ENCODE peak calls at places on chromosomes 6 and 20, in eight cellular contexts. E, D, Q, G, A, U, W and S are unnamed samples.
A peak's percentile ranks its signal among the peaks of the same experiment; 100 is the strongest.

GRCh38 chr6:27630727-27631613 is 158.1 kb upstream of the ZNF184 start:
- DNase-seq in E (peak; percentile 74), D (peak; percentile 96), Q (peak; percentile 77), G (no peak), A (no peak), U (peak; percentile 48), W (peak; percentile 67), S (peak; percentile 84)

GRCh38 chr20:43914286-43914685 is 366 bp upstream of the TOX2 start:
- DNase-seq in E (no peak), D (peak; percentile 51), Q (no peak), G (no peak), A (no peak), U (no peak), W (no peak), S (no peak)

GRCh38 chr6:90643366-90643765 is 56.5 kb upstream of the MAP3K7 start:
- DNase-seq in E (no peak), D (no peak), Q (peak; percentile 1), G (no peak), A (no peak), U (no peak), W (no peak), S (no peak)

GRCh38 chr6:83431545-83432165 is 804 bp upstream of the ME1 start:
- DNase-seq in E (no peak), D (no peak), Q (no peak), G (no peak), A (no peak), U (peak; percentile 33), W (no peak), S (peak; percentile 57)

GRCh38 chr6:107228754-107229153 is 113.4 kb upstream of the BEND3 start:
- DNase-seq in E (no peak), D (no peak), Q (peak; percentile 56), G (no peak), A (no peak), U (no peak), W (no peak), S (no peak)

GRCh38 chr6:12296255-12296573 is 6.1 kb downstream of the EDN1 start:
- DNase-seq in E (peak; percentile 73), D (no peak), Q (peak; percentile 87), G (no peak), A (no peak), U (peak; percentile 75), W (no peak), S (peak; percentile 78)

GRCh38 chr20:58810116-58810878 is 40.4 kb downstream of the GNAS-AS1 start:
- DNase-seq in E (no peak), D (no peak), Q (peak; percentile 64), G (no peak), A (no peak), U (no peak), W (no peak), S (no peak)

GRCh38 chr20:43191946-43192847 is 2.5 kb upstream of the PTPRT start:
- DNase-seq in E (peak; percentile 16), D (peak; percentile 55), Q (peak; percentile 6), G (peak; percentile 63), A (no peak), U (no peak), W (peak; percentile 63), S (peak; percentile 38)

GRCh38 chr6:132683543-132683942 is 24.6 kb upstream of the TAAR1 start:
- DNase-seq in E (peak; percentile 10), D (no peak), Q (peak; percentile 91), G (peak; percentile 61), A (no peak), U (no peak), W (no peak), S (no peak)

GRCh38 chr20:64212750-64213149 is 42.8 kb upstream of the PCMTD2 start:
- DNase-seq in E (no peak), D (no peak), Q (peak; percentile 63), G (no peak), A (no peak), U (no peak), W (no peak), S (peak; percentile 61)

GRCh38 chr20:17628101-17628841 is 53.8 kb downstream of the RRBP1 start:
- DNase-seq in E (no peak), D (no peak), Q (no peak), G (no peak), A (no peak), U (no peak), W (no peak), S (no peak)

GRCh38 chr6:151544453-151544852 is 50.6 kb downstream of the CCDC170 start:
- DNase-seq in E (no peak), D (no peak), Q (no peak), G (no peak), A (no peak), U (no peak), W (no peak), S (no peak)

GRCh38 chr6:152313542-152314482 is 323.4 kb downstream of the SYNE1 start:
- DNase-seq in E (peak; percentile 89), D (no peak), Q (no peak), G (no peak), A (no peak), U (no peak), W (no peak), S (peak; percentile 60)

GRCh38 chr6:52324239-52324638 is 37.7 kb upstream of the PAQR8 start:
- DNase-seq in E (no peak), D (no peak), Q (no peak), G (no peak), A (no peak), U (no peak), W (no peak), S (no peak)

GRCh38 chr20:13165203-13165602 is 55.9 kb upstream of the ISM1 start:
- DNase-seq in E (no peak), D (no peak), Q (no peak), G (no peak), A (no peak), U (no peak), W (no peak), S (no peak)

GRCh38 chr6:155186052-155186658 is 77.7 kb upstream of the CLDN20 start:
- DNase-seq in E (no peak), D (peak; percentile 68), Q (peak; percentile 81), G (no peak), A (no peak), U (no peak), W (no peak), S (no peak)

GRCh38 chr6:155770313-155770712 is 314.7 kb upstream of the NOX3 start:
- DNase-seq in E (no peak), D (no peak), Q (no peak), G (no peak), A (no peak), U (no peak), W (no peak), S (no peak)

GRCh38 chr20:4509825-4510522 is 211.7 kb upstream of the PRND start:
- DNase-seq in E (no peak), D (no peak), Q (peak; percentile 89), G (no peak), A (no peak), U (no peak), W (no peak), S (no peak)

GRCh38 chr6:30883743-30884520 is at the start of gene DDR1:
- DNase-seq in E (peak; percentile 38), D (peak; percentile 68), Q (peak; percentile 88), G (peak; percentile 69), A (peak; percentile 36), U (no peak), W (peak; percentile 83), S (peak; percentile 89)

GRCh38 chr20:18628330-18628941 is 40.6 kb downstream of the DTD1 start:
- DNase-seq in E (peak; percentile 24), D (peak; percentile 57), Q (peak; percentile 9), G (no peak), A (no peak), U (peak; percentile 7), W (no peak), S (peak; percentile 32)

GRCh38 chr6:108009894-108010293 is 51.9 kb upstream of the SEC63 start:
- DNase-seq in E (no peak), D (no peak), Q (no peak), G (no peak), A (no peak), U (no peak), W (no peak), S (no peak)

GRCh38 chr6:21769405-21769851 is 175.9 kb downstream of the SOX4 start:
- DNase-seq in E (no peak), D (no peak), Q (peak; percentile 96), G (peak; percentile 61), A (no peak), U (no peak), W (no peak), S (peak; percentile 32)

GRCh38 chr6:30821862-30822784 is 62.2 kb upstream of the DDR1 start:
- DNase-seq in E (peak; percentile 70), D (no peak), Q (peak; percentile 73), G (no peak), A (peak; percentile 16), U (peak; percentile 33), W (no peak), S (peak; percentile 41)

GRCh38 chr6:150549577-150550184 is 50.0 kb upstream of the PLEKHG1 start:
- DNase-seq in E (no peak), D (no peak), Q (peak; percentile 24), G (no peak), A (no peak), U (no peak), W (no peak), S (no peak)

GRCh38 chr20:44702776-44703175 is 12.4 kb upstream of the CCN5 start:
- DNase-seq in E (no peak), D (no peak), Q (peak; percentile 98), G (peak; percentile 84), A (no peak), U (no peak), W (peak; percentile 78), S (peak; percentile 32)

GRCh38 chr20:62405108-62405980 is 1.7 kb downstream of the CABLES2 start:
- DNase-seq in E (peak; percentile 65), D (no peak), Q (peak; percentile 51), G (peak; percentile 93), A (no peak), U (peak; percentile 35), W (peak; percentile 50), S (peak; percentile 74)

GRCh38 chr20:32451682-32452461 is 93.7 kb downstream of the ASXL1 start:
- DNase-seq in E (no peak), D (no peak), Q (no peak), G (no peak), A (no peak), U (no peak), W (no peak), S (no peak)

GRCh38 chr6:5192135-5192794 is 68.5 kb downstream of the LYRM4 start:
- DNase-seq in E (no peak), D (no peak), Q (no peak), G (no peak), A (no peak), U (no peak), W (no peak), S (no peak)

GRCh38 chr20:46905364-46906125 is 10.9 kb downstream of the EYA2 start:
- DNase-seq in E (no peak), D (no peak), Q (peak; percentile 28), G (no peak), A (no peak), U (no peak), W (no peak), S (no peak)

GRCh38 chr20:11316244-11316643 is 601.4 kb upstream of the BTBD3 start:
- DNase-seq in E (no peak), D (no peak), Q (no peak), G (no peak), A (no peak), U (no peak), W (no peak), S (no peak)

GRCh38 chr20:4688342-4688741 is 33.4 kb upstream of the PRND start:
- DNase-seq in E (no peak), D (no peak), Q (no peak), G (no peak), A (no peak), U (no peak), W (no peak), S (no peak)

GRCh38 chr6:52574709-52575489 is 2.0 kb downstream of the TRAM2 start:
- DNase-seq in E (no peak), D (peak; percentile 68), Q (peak; percentile 94), G (no peak), A (peak; percentile 21), U (no peak), W (no peak), S (peak; percentile 74)

GRCh38 chr6:105902401-105903031 is 183.6 kb upstream of the PRDM1 start:
- DNase-seq in E (no peak), D (no peak), Q (peak; percentile 26), G (no peak), A (no peak), U (no peak), W (no peak), S (no peak)

GRCh38 chr6:31765910-31766794 is 3.7 kb downstream of the SAPCD1 start:
- DNase-seq in E (peak; percentile 67), D (no peak), Q (no peak), G (no peak), A (no peak), U (no peak), W (no peak), S (no peak)